ENCODE peak calls at places on chromosome 1, in six cellular contexts. J is T-helper 1 cell, T is mammary epithelial cell, A is HT-29, V is AG08396, W is ACHN. H is an unnamed sample.

GRCh38 chr1:196609114-196609737 is 986 bp upstream of the KCNT2 start:
- DNase-seq in A (no peak), V (peak), W (no peak), J (no peak), T (no peak), H (no peak)

GRCh38 chr1:41658444-41659158 is 174.1 kb upstream of the EDN2 start:
- DNase-seq in V (no peak), T (no peak), A (no peak), W (no peak), J (no peak), H (peak)

GRCh38 chr1:63915121-63915520 is 141.3 kb downstream of the ROR1 start:
- DNase-seq in V (no peak), J (no peak), T (no peak), A (no peak), W (peak), H (no peak)

GRCh38 chr1:152107984-152108898 is 7.0 kb downstream of the TCHH start:
- DNase-seq in V (no peak), A (no peak), W (no peak), T (no peak), J (no peak), H (no peak)

GRCh38 chr1:206952182-206952581 is 5.9 kb upstream of the PIGR start:
- DNase-seq in J (no peak), A (peak), T (peak), V (no peak), W (peak), H (no peak)

GRCh38 chr1:175154595-175155472 is 37.7 kb downstream of the KIAA0040 start:
- DNase-seq in T (peak), W (peak), J (peak), A (peak), V (peak), H (peak)

GRCh38 chr1:30520461-30520860 is 202.9 kb downstream of the MATN1 start:
- DNase-seq in W (no peak), V (no peak), J (no peak), T (no peak), A (no peak), H (peak)

GRCh38 chr1:117559139-117559538 is 46.7 kb upstream of the TENT5C start:
- DNase-seq in T (no peak), A (no peak), V (no peak), J (no peak), W (no peak), H (no peak)

GRCh38 chr1:218164111-218164929 is 120.8 kb upstream of the RRP15 start:
- DNase-seq in T (peak), J (peak), A (peak), W (no peak), V (peak), H (no peak)

GRCh38 chr1:182877331-182877730 is 38.2 kb downstream of the DHX9 start:
- DNase-seq in V (no peak), T (no peak), J (no peak), A (no peak), W (no peak), H (no peak)

GRCh38 chr1:228279722-228280105 is 71.9 kb downstream of the OBSCN start:
- DNase-seq in T (no peak), W (no peak), V (no peak), A (no peak), J (no peak), H (peak)

GRCh38 chr1:204171751-204172178 is 5.6 kb upstream of the REN start:
- DNase-seq in V (no peak), W (no peak), J (no peak), A (peak), T (peak), H (no peak)

GRCh38 chr1:58768971-58769808 is 14.7 kb downstream of the JUN start:
- DNase-seq in T (peak), J (no peak), V (peak), W (peak), A (peak), H (peak)

GRCh38 chr1:183186820-183187219 is 756 bp downstream of the LAMC2 start:
- DNase-seq in A (peak), W (no peak), J (no peak), V (no peak), T (no peak), H (no peak)

GRCh38 chr1:41358152-41358937 is 2.9 kb upstream of the FOXO6 start:
- DNase-seq in W (no peak), A (no peak), T (peak), J (no peak), V (no peak), H (peak)

GRCh38 chr1:175217674-175218073 is 25.1 kb upstream of the KIAA0040 start:
- DNase-seq in J (no peak), W (no peak), A (no peak), T (no peak), V (no peak), H (no peak)

GRCh38 chr1:96880626-96881025 is 159.0 kb downstream of the PTBP2 start:
- DNase-seq in T (peak), W (no peak), J (no peak), A (no peak), V (no peak), H (no peak)

H was measured in cardiac septum.